ENCODE peak calls at places on chromosomes 5 and 9, in seven cellular contexts. B, O, N, A, Y, U and J are unnamed samples. For H3K4me1, the result is how much of the 10 kb centered on the place peaks cover.

GRCh38 chr5:119363936-119364335 is 8.1 kb downstream of the TNFAIP8 start:
- DNase-seq in B (no peak), O (no peak), N (no peak), A (no peak), Y (no peak), U (no peak), J (no peak)

GRCh38 chr5:56309262-56309826 is 76.2 kb upstream of the ANKRD55 start:
- DNase-seq in B (no peak), O (no peak), N (no peak), A (no peak), Y (no peak), U (no peak), J (no peak)

GRCh38 chr5:32522429-32523143 is 62.8 kb upstream of the SUB1 start:
- DNase-seq in B (peak), O (peak), N (no peak), A (no peak), Y (no peak), U (peak), J (no peak)

GRCh38 chr9:122374885-122375420 is 4.1 kb downstream of the PTGS1 start:
- DNase-seq in B (peak), O (peak), N (no peak), A (no peak), Y (peak), U (peak), J (no peak)

GRCh38 chr5:5886353-5886752 is 463.9 kb downstream of the ICE1 start:
- DNase-seq in B (no peak), O (no peak), N (no peak), A (no peak), Y (no peak), U (no peak), J (no peak)

GRCh38 chr9:627571-627970 is 213.9 kb upstream of the DMRT1 start:
- DNase-seq in B (no peak), O (no peak), N (no peak), A (no peak), Y (no peak), U (no peak), J (no peak)

GRCh38 chr9:6502399-6502798 is 89.4 kb downstream of the UHRF2 start:
- DNase-seq in B (no peak), O (no peak), N (peak), A (no peak), Y (no peak), U (no peak), J (no peak)

GRCh38 chr9:98971168-98971914 is 27.6 kb downstream of the COL15A1 start:
- DNase-seq in B (no peak), O (no peak), N (no peak), A (no peak), Y (no peak), U (peak), J (no peak)

GRCh38 chr5:112812549-112812948 is 48.5 kb upstream of the SRP19 start:
- DNase-seq in B (no peak), O (no peak), N (no peak), A (no peak), Y (no peak), U (no peak), J (no peak)

GRCh38 chr5:155056644-155057269 is 43.2 kb downstream of the KIF4B start:
- DNase-seq in B (no peak), O (no peak), N (no peak), A (peak), Y (no peak), U (no peak), J (peak)

GRCh38 chr5:69224520-69224919 is 10.2 kb upstream of the CDK7 start:
- DNase-seq in B (no peak), O (peak), N (no peak), A (no peak), Y (no peak), U (no peak), J (no peak)

GRCh38 chr5:119445544-119445943 is 6.8 kb upstream of the HSD17B4 start:
- DNase-seq in B (no peak), O (no peak), N (no peak), A (peak), Y (no peak), U (no peak), J (no peak)

GRCh38 chr5:116939641-116940040 is 365.0 kb upstream of the SEMA6A start:
- DNase-seq in B (no peak), O (no peak), N (no peak), A (no peak), Y (no peak), U (no peak), J (no peak)

GRCh38 chr9:32698706-32699277 is 63.3 kb upstream of the TAF1L start:
- DNase-seq in B (no peak), O (no peak), N (no peak), A (no peak), Y (no peak), U (no peak), J (peak)

GRCh38 chr9:752681-753200 is 88.8 kb upstream of the DMRT1 start:
- DNase-seq in B (no peak), O (no peak), N (no peak), A (no peak), Y (no peak), U (no peak), J (no peak)

GRCh38 chr5:153965102-153965645 is 73.5 kb downstream of the FAM114A2 start:
- DNase-seq in B (peak), O (peak), N (peak), A (no peak), Y (peak), U (peak), J (no peak)

GRCh38 chr5:36495638-36496010 is 110.8 kb upstream of the SLC1A3 start:
- DNase-seq in B (no peak), O (no peak), N (no peak), A (no peak), Y (no peak), U (no peak), J (no peak)

GRCh38 chr5:110969502-110969901 is 102.0 kb upstream of the TSLP start:
- DNase-seq in B (no peak), O (no peak), N (no peak), A (no peak), Y (no peak), U (no peak), J (no peak)

GRCh38 chr5:71873202-71873601 is 154.1 kb downstream of the CARTPT start:
- DNase-seq in B (no peak), O (no peak), N (no peak), A (no peak), Y (no peak), U (no peak), J (no peak)

GRCh38 chr5:71877511-71877910 is 158.4 kb downstream of the CARTPT start:
- DNase-seq in B (no peak), O (no peak), N (no peak), A (no peak), Y (no peak), U (no peak), J (no peak)

GRCh38 chr5:71872465-71872864 is 153.4 kb downstream of the CARTPT start:
- DNase-seq in B (no peak), O (no peak), N (no peak), A (no peak), Y (no peak), U (no peak), J (no peak)

DNA sequence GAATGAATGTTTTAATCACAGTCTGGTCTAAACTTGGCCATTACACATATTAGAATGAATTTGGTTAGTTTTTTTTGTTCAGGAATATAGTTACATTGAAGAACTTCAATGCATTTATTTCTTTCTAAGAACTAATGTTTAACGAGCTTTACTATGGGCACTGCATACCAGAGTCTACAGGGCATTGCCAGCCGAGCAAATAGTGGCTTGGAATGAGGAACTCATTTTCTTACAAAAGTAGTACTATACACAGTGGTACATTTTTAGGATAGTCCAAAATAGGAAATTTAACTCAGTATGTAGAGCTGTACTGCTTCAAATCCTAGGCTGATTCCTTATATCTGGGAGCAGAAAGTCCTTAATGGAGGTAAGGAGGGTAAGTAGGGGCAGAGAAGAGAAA is 155.4 kb downstream of the CARTPT start:
- DNase-seq in B (no peak), O (no peak), N (no peak), A (no peak), Y (no peak), U (no peak), J (no peak)
- H3K4me1 ChIP-seq in B (under half), O (under half), N (under half), A (under half), Y (under half), U (under half), J (under half)

DNA sequence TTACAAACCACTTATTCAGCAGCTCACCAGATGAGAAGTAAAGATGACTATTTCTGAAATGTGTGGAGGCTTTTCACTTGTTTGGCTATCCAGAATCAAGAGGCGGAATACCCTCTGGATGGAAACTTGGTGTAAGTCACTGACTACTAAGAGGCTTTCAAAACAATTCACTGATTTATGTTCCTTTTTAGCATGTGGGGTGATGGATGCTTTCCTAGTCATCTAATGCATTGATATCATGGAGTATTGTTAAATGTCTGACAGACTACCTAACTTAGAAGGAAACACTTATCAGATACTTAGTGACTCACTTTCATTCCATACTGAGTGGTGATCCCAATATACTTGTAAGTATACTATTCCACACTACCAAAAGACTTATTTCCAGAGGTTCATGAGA is 141.4 kb downstream of the PLK2 start:
- DNase-seq in B (no peak), O (no peak), N (no peak), A (no peak), Y (no peak), U (no peak), J (no peak)
- TF ChIP-seq EP300 in B (no peak), O (no peak), N (no peak), A (no peak), Y (no peak), U (no peak), J (no peak)

GRCh38 chr5:139635191-139635590 is 13.0 kb upstream of the CXXC5 start:
- DNase-seq in B (no peak), O (no peak), N (no peak), A (no peak), Y (no peak), U (no peak), J (no peak)

GRCh38 chr5:139636975-139637408 is 11.2 kb upstream of the CXXC5 start:
- DNase-seq in B (no peak), O (no peak), N (no peak), A (no peak), Y (no peak), U (no peak), J (no peak)

GRCh38 chr5:139637438-139638089 is 10.6 kb upstream of the CXXC5 start:
- DNase-seq in B (peak), O (peak), N (no peak), A (peak), Y (peak), U (peak), J (peak)

GRCh38 chr5:139635606-139636206 is 12.4 kb upstream of the CXXC5 start:
- DNase-seq in B (peak), O (peak), N (peak), A (peak), Y (peak), U (peak), J (peak)

DNA sequence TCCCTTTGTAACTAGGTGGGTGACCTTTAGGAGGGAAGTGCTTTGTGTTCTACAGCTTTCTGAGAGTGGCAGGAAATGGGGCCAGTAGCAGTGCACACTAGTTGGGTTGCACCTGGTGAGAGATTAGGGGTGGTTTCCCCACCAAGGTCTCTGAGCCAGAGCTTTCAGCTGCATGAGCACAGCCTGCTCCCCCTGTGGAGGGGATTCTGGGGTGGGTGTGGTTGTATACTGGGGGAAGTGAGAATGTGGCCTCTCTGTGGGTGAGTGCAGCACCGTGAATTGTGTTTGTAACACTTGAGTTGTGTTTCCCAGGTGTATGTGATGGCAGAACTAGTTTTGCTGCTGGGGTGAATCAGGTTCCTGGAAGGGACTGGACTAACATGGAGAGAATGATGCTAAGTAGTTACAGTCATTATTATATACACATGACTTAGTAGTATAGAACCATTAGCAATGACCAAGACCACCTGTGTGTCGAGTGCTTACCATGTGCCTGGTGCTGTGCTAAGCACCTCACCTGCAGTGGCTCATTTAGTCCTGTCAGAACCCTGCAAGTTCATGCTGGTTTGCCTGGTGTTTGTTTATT is 11.8 kb upstream of the CXXC5 start:
- DNase-seq in B (peak), O (peak), N (no peak), A (peak), Y (peak), U (no peak), J (peak)
- H3K4me1 ChIP-seq in B (under half), O (under half), N (half or more), A (under half), Y (half or more), U (under half), J (under half)

GRCh38 chr9:86868611-86869010 is 78.7 kb downstream of the GAS1 start:
- DNase-seq in B (no peak), O (no peak), N (no peak), A (no peak), Y (no peak), U (no peak), J (no peak)
- TF ChIP-seq EP300 in B (no peak), O (no peak), N (no peak), A (no peak), Y (no peak), U (no peak), J (no peak)

DNA sequence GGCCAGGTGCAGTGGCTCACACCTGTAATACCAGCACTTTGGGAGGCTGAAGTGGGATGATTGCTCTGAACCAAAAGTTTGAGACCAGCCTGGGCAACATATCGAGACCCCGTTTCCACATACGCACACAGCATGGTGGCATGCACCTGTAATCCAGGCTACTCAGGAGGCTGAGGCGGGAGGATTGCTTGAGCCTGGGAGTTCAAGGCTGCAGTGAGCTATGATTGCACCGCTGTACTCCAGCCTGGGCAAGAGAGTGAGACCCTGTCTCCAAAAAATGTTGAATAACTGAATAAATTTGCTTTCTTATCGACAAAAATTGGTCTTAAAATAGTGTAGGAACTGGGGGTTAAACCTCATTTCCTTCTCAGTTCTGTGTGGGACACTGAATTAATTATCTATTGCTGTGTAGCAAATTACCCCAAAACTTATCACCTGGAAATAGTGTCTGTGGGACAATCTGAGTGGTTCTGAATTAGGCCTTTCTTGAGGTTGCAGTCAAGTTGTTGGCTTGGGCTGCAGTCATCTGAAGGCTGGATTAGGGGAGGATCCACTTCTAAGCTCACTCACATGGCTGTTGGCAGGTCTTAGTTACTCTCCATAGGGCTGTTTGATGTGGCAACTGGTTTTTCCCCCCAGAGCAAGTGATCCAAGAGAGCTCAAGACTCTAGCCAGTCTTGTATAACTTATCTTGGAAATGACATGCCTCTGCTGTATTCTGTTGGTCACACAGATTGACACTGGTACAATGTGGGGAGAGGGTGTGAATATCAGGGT is 2.0 kb downstream of the SNX30 start:
- DNase-seq in B (no peak), O (peak), N (no peak), A (no peak), Y (no peak), U (no peak), J (no peak)
- H3K4me1 ChIP-seq in B (half or more), O (under half), N (under half), A (under half), Y (half or more), U (under half), J (half or more)

GRCh38 chr5:158816306-158816705 is 283.4 kb downstream of the EBF1 start:
- DNase-seq in B (no peak), O (no peak), N (no peak), A (no peak), Y (no peak), U (no peak), J (no peak)

GRCh38 chr5:158820891-158821290 is 278.8 kb downstream of the EBF1 start:
- DNase-seq in B (no peak), O (no peak), N (no peak), A (no peak), Y (no peak), U (no peak), J (no peak)

GRCh38 chr5:158821321-158821720 is 278.4 kb downstream of the EBF1 start:
- DNase-seq in B (no peak), O (no peak), N (no peak), A (no peak), Y (no peak), U (no peak), J (no peak)

GRCh38 chr5:158819840-158820620 is 279.7 kb downstream of the EBF1 start:
- DNase-seq in B (no peak), O (no peak), N (no peak), A (no peak), Y (no peak), U (no peak), J (no peak)

GRCh38 chr5:158819095-158819494 is 280.6 kb downstream of the EBF1 start:
- DNase-seq in B (no peak), O (no peak), N (no peak), A (no peak), Y (no peak), U (no peak), J (no peak)
- TF ChIP-seq EP300 in B (no peak), O (no peak), N (no peak), A (no peak), Y (no peak), U (no peak), J (no peak)

GRCh38 chr9:127557466-127557869 is 54.6 kb upstream of the STXBP1 start:
- DNase-seq in B (no peak), O (no peak), N (no peak), A (no peak), Y (no peak), U (no peak), J (no peak)

GRCh38 chr9:127557998-127558546 is 54.0 kb upstream of the STXBP1 start:
- DNase-seq in B (no peak), O (no peak), N (no peak), A (no peak), Y (no peak), U (no peak), J (no peak)

GRCh38 chr9:127556871-127557270 is 55.2 kb upstream of the STXBP1 start:
- DNase-seq in B (no peak), O (no peak), N (no peak), A (no peak), Y (no peak), U (no peak), J (no peak)

GRCh38 chr9:127559247-127559680 is 52.8 kb upstream of the STXBP1 start:
- DNase-seq in B (no peak), O (no peak), N (no peak), A (no peak), Y (no peak), U (no peak), J (no peak)

GRCh38 chr9:127558581-127559246 is 53.4 kb upstream of the STXBP1 start:
- DNase-seq in B (no peak), O (no peak), N (no peak), A (no peak), Y (no peak), U (no peak), J (no peak)
- H3K4me1 ChIP-seq in B (half or more), O (half or more), N (half or more), A (under half), Y (half or more), U (under half), J (half or more)